ENCODE peak calls at places on chromosomes 2 and 18, in eight cellular contexts. G, F, C, D, B, M, S and K are unnamed samples.

GRCh38 chr2:85462337-85462736 is 43.8 kb downstream of the SH2D6 start:
- DNase-seq in G (no peak), F (no peak), C (no peak), D (no peak), B (no peak), M (no peak), S (no peak), K (no peak)

GRCh38 chr2:177908824-177909223 is 163.8 kb downstream of the PDE11A start:
- DNase-seq in G (no peak), F (no peak), C (no peak), D (no peak), B (no peak), M (no peak), S (no peak), K (no peak)

GRCh38 chr18:56902653-56903052 is 244.2 kb upstream of the BOD1L2 start:
- DNase-seq in G (no peak), F (no peak), C (no peak), D (no peak), B (no peak), M (no peak), S (no peak), K (no peak)

GRCh38 chr18:1092228-1092627 is 187.6 kb downstream of the ADCYAP1 start:
- DNase-seq in G (peak; percentile 2), F (no peak), C (no peak), D (no peak), B (no peak), M (no peak), S (no peak), K (no peak)

GRCh38 chr2:35714883-35715282 is 640.7 kb upstream of the CRIM1 start:
- DNase-seq in G (no peak), F (no peak), C (no peak), D (no peak), B (no peak), M (peak; percentile 0), S (no peak), K (no peak)

GRCh38 chr2:181393472-181393871 is 63.7 kb upstream of the ITGA4 start:
- DNase-seq in G (peak; percentile 18), F (peak; percentile 76), C (peak; percentile 33), D (no peak), B (peak; percentile 53), M (peak; percentile 78), S (no peak), K (peak; percentile 31)

GRCh38 chr18:48922203-48922800 is 28.5 kb downstream of the SMAD7 start:
- DNase-seq in G (no peak), F (peak; percentile 35), C (no peak), D (no peak), B (no peak), M (no peak), S (peak; percentile 8), K (no peak)

GRCh38 chr2:64700133-64700809 is 46.6 kb upstream of the SERTAD2 start:
- DNase-seq in G (no peak), F (peak; percentile 8), C (no peak), D (no peak), B (peak; percentile 41), M (peak; percentile 83), S (no peak), K (peak; percentile 52)

GRCh38 chr2:70552501-70553333 is 909 bp downstream of the TGFA start:
- DNase-seq in G (no peak), F (no peak), C (no peak), D (no peak), B (no peak), M (no peak), S (no peak), K (no peak)

GRCh38 chr2:8252997-8253694 is 428.7 kb upstream of the ID2 start:
- DNase-seq in G (no peak), F (no peak), C (no peak), D (no peak), B (no peak), M (no peak), S (no peak), K (no peak)

GRCh38 chr2:118738524-118739308 is 108.7 kb downstream of the EN1 start:
- DNase-seq in G (peak; percentile 6), F (peak; percentile 93), C (peak; percentile 96), D (no peak), B (peak; percentile 95), M (peak; percentile 99), S (peak; percentile 35), K (peak; percentile 91)

GRCh38 chr2:53633441-53633840 is 134.2 kb upstream of the CHAC2 start:
- DNase-seq in G (peak; percentile 74), F (peak; percentile 71), C (no peak), D (no peak), B (peak; percentile 5), M (peak; percentile 23), S (no peak), K (peak; percentile 11)

GRCh38 chr18:55713707-55714106 is 125.7 kb upstream of the TCF4 start:
- DNase-seq in G (no peak), F (no peak), C (no peak), D (no peak), B (no peak), M (no peak), S (no peak), K (no peak)